ENCODE peak calls at places on chromosomes 4 and X, in eight cellular contexts. One of them, this sample, is unnamed.

GRCh38 chr4:87121332-87122065 is 98.9 kb downstream of the KLHL8 start:
- DNase-seq in fibroblast of mammary gland: peak; percentile 61
- DNase-seq in IMR-90: peak; percentile 47
- DNase-seq in EL: no peak
- DNase-seq in stimulated activated CD4-positive, alpha-beta T cell treated with anti-CD3 and anti-CD28 coated beads, Interleukin-4, amount 100 ng/mL, for 4 hours: no peak
- DNase-seq in occipital lobe: no peak
- DNase-seq in CD8-positive, alpha-beta T cell: no peak
- DNase-seq in RPMI7951: no peak
- DNase-seq in this sample: no peak

GRCh38 chr4:1204828-1205591 is 32.6 kb upstream of the SPON2 start:
- DNase-seq in CD8-positive, alpha-beta T cell: no peak
- DNase-seq in stimulated activated CD4-positive, alpha-beta T cell treated with anti-CD3 and anti-CD28 coated beads, Interleukin-4, amount 100 ng/mL, for 4 hours: no peak
- DNase-seq in RPMI7951: peak; percentile 67
- DNase-seq in EL: no peak
- DNase-seq in occipital lobe: no peak
- DNase-seq in IMR-90: no peak
- DNase-seq in fibroblast of mammary gland: no peak
- DNase-seq in this sample: no peak

GRCh38 chr4:99205104-99205979 is 13.7 kb downstream of the ADH6 start:
- DNase-seq in RPMI7951: no peak
- DNase-seq in occipital lobe: no peak
- DNase-seq in stimulated activated CD4-positive, alpha-beta T cell treated with anti-CD3 and anti-CD28 coated beads, Interleukin-4, amount 100 ng/mL, for 4 hours: no peak
- DNase-seq in IMR-90: peak; percentile 34
- DNase-seq in fibroblast of mammary gland: peak; percentile 86
- DNase-seq in EL: no peak
- DNase-seq in CD8-positive, alpha-beta T cell: no peak
- DNase-seq in this sample: no peak

GRCh38 chr4:121165206-121165605 is 1.1 kb upstream of the TNIP3 start:
- DNase-seq in occipital lobe: no peak
- DNase-seq in CD8-positive, alpha-beta T cell: no peak
- DNase-seq in stimulated activated CD4-positive, alpha-beta T cell treated with anti-CD3 and anti-CD28 coated beads, Interleukin-4, amount 100 ng/mL, for 4 hours: no peak
- DNase-seq in IMR-90: no peak
- DNase-seq in EL: no peak
- DNase-seq in fibroblast of mammary gland: no peak
- DNase-seq in RPMI7951: no peak
- DNase-seq in this sample: no peak

GRCh38 chr4:39043697-39044363 is 11.6 kb upstream of the TMEM156 start:
- DNase-seq in fibroblast of mammary gland: peak; percentile 33
- DNase-seq in EL: peak; percentile 33
- DNase-seq in IMR-90: peak; percentile 52
- DNase-seq in CD8-positive, alpha-beta T cell: no peak
- DNase-seq in RPMI7951: peak; percentile 24
- DNase-seq in stimulated activated CD4-positive, alpha-beta T cell treated with anti-CD3 and anti-CD28 coated beads, Interleukin-4, amount 100 ng/mL, for 4 hours: no peak
- DNase-seq in occipital lobe: no peak
- DNase-seq in this sample: no peak

GRCh38 chr4:165331316-165331715 is 3.8 kb downstream of the MSMO1 start:
- DNase-seq in CD8-positive, alpha-beta T cell: no peak
- DNase-seq in fibroblast of mammary gland: no peak
- DNase-seq in EL: no peak
- DNase-seq in IMR-90: no peak
- DNase-seq in occipital lobe: no peak
- DNase-seq in RPMI7951: peak; percentile 23
- DNase-seq in stimulated activated CD4-positive, alpha-beta T cell treated with anti-CD3 and anti-CD28 coated beads, Interleukin-4, amount 100 ng/mL, for 4 hours: no peak
- DNase-seq in this sample: no peak

GRCh38 chrX:49155243-49155899 is 7.2 kb upstream of the MAGIX start:
- DNase-seq in stimulated activated CD4-positive, alpha-beta T cell treated with anti-CD3 and anti-CD28 coated beads, Interleukin-4, amount 100 ng/mL, for 4 hours: peak; percentile 21
- DNase-seq in RPMI7951: peak; percentile 88
- DNase-seq in fibroblast of mammary gland: peak; percentile 68
- DNase-seq in CD8-positive, alpha-beta T cell: no peak
- DNase-seq in IMR-90: peak; percentile 58
- DNase-seq in occipital lobe: peak; percentile 25
- DNase-seq in EL: peak; percentile 71
- DNase-seq in this sample: peak; percentile 14

GRCh38 chrX:152444338-152444737 is 6.8 kb downstream of the GABRA3 start:
- DNase-seq in fibroblast of mammary gland: no peak
- DNase-seq in CD8-positive, alpha-beta T cell: no peak
- DNase-seq in occipital lobe: no peak
- DNase-seq in EL: no peak
- DNase-seq in stimulated activated CD4-positive, alpha-beta T cell treated with anti-CD3 and anti-CD28 coated beads, Interleukin-4, amount 100 ng/mL, for 4 hours: no peak
- DNase-seq in RPMI7951: no peak
- DNase-seq in IMR-90: no peak
- DNase-seq in this sample: no peak

GRCh38 chr4:82900016-82900334 is 560 bp upstream of the THAP9 start:
- DNase-seq in stimulated activated CD4-positive, alpha-beta T cell treated with anti-CD3 and anti-CD28 coated beads, Interleukin-4, amount 100 ng/mL, for 4 hours: no peak
- DNase-seq in fibroblast of mammary gland: no peak
- DNase-seq in IMR-90: peak; percentile 44
- DNase-seq in occipital lobe: no peak
- DNase-seq in CD8-positive, alpha-beta T cell: no peak
- DNase-seq in EL: no peak
- DNase-seq in RPMI7951: no peak
- DNase-seq in this sample: no peak

GRCh38 chr4:43992552-43992951 is 456.1 kb downstream of the KCTD8 start:
- DNase-seq in fibroblast of mammary gland: no peak
- DNase-seq in RPMI7951: no peak
- DNase-seq in occipital lobe: no peak
- DNase-seq in IMR-90: no peak
- DNase-seq in stimulated activated CD4-positive, alpha-beta T cell treated with anti-CD3 and anti-CD28 coated beads, Interleukin-4, amount 100 ng/mL, for 4 hours: no peak
- DNase-seq in EL: no peak
- DNase-seq in CD8-positive, alpha-beta T cell: no peak
- DNase-seq in this sample: no peak

GRCh38 chrX:51568586-51568985 is 50.1 kb downstream of the CENPVL3 start:
- DNase-seq in RPMI7951: peak; percentile 37
- DNase-seq in CD8-positive, alpha-beta T cell: no peak
- DNase-seq in occipital lobe: no peak
- DNase-seq in fibroblast of mammary gland: peak; percentile 62
- DNase-seq in EL: peak; percentile 69
- DNase-seq in stimulated activated CD4-positive, alpha-beta T cell treated with anti-CD3 and anti-CD28 coated beads, Interleukin-4, amount 100 ng/mL, for 4 hours: no peak
- DNase-seq in IMR-90: peak; percentile 91
- DNase-seq in this sample: no peak

GRCh38 chr4:77454858-77455257 is 150.8 kb upstream of the CXCL13 start:
- DNase-seq in stimulated activated CD4-positive, alpha-beta T cell treated with anti-CD3 and anti-CD28 coated beads, Interleukin-4, amount 100 ng/mL, for 4 hours: no peak
- DNase-seq in occipital lobe: no peak
- DNase-seq in EL: no peak
- DNase-seq in CD8-positive, alpha-beta T cell: no peak
- DNase-seq in RPMI7951: no peak
- DNase-seq in IMR-90: no peak
- DNase-seq in fibroblast of mammary gland: peak; percentile 43
- DNase-seq in this sample: no peak

GRCh38 chr4:1169171-1169671 is 3.2 kb downstream of the SPON2 start:
- DNase-seq in IMR-90: no peak
- DNase-seq in stimulated activated CD4-positive, alpha-beta T cell treated with anti-CD3 and anti-CD28 coated beads, Interleukin-4, amount 100 ng/mL, for 4 hours: no peak
- DNase-seq in fibroblast of mammary gland: no peak
- DNase-seq in RPMI7951: no peak
- DNase-seq in EL: no peak
- DNase-seq in CD8-positive, alpha-beta T cell: no peak
- DNase-seq in occipital lobe: no peak
- DNase-seq in this sample: no peak

GRCh38 chr4:139913995-139914394 is 240.0 kb downstream of the MAML3 start:
- DNase-seq in CD8-positive, alpha-beta T cell: no peak
- DNase-seq in stimulated activated CD4-positive, alpha-beta T cell treated with anti-CD3 and anti-CD28 coated beads, Interleukin-4, amount 100 ng/mL, for 4 hours: no peak
- DNase-seq in EL: peak; percentile 43
- DNase-seq in fibroblast of mammary gland: peak; percentile 29
- DNase-seq in RPMI7951: no peak
- DNase-seq in occipital lobe: no peak
- DNase-seq in IMR-90: peak; percentile 85
- DNase-seq in this sample: no peak

GRCh38 chrX:155779831-155780230 is 101.3 kb upstream of the VAMP7 start:
- DNase-seq in IMR-90: no peak
- DNase-seq in EL: no peak
- DNase-seq in occipital lobe: no peak
- DNase-seq in stimulated activated CD4-positive, alpha-beta T cell treated with anti-CD3 and anti-CD28 coated beads, Interleukin-4, amount 100 ng/mL, for 4 hours: no peak
- DNase-seq in RPMI7951: no peak
- DNase-seq in fibroblast of mammary gland: no peak
- DNase-seq in CD8-positive, alpha-beta T cell: no peak
- DNase-seq in this sample: no peak

GRCh38 chr4:30717208-30718020 is 2.8 kb upstream of the PCDH7 start:
- DNase-seq in occipital lobe: peak; percentile 78
- DNase-seq in IMR-90: peak; percentile 70
- DNase-seq in stimulated activated CD4-positive, alpha-beta T cell treated with anti-CD3 and anti-CD28 coated beads, Interleukin-4, amount 100 ng/mL, for 4 hours: no peak
- DNase-seq in CD8-positive, alpha-beta T cell: no peak
- DNase-seq in EL: peak; percentile 75
- DNase-seq in fibroblast of mammary gland: peak; percentile 66
- DNase-seq in RPMI7951: peak; percentile 31
- DNase-seq in this sample: no peak

GRCh38 chrX:132622130-132622529 is 133.3 kb upstream of the MBNL3 start:
- DNase-seq in CD8-positive, alpha-beta T cell: no peak
- DNase-seq in occipital lobe: no peak
- DNase-seq in RPMI7951: peak; percentile 47
- DNase-seq in IMR-90: peak; percentile 35
- DNase-seq in EL: peak; percentile 38
- DNase-seq in stimulated activated CD4-positive, alpha-beta T cell treated with anti-CD3 and anti-CD28 coated beads, Interleukin-4, amount 100 ng/mL, for 4 hours: peak; percentile 11
- DNase-seq in fibroblast of mammary gland: peak; percentile 53
- DNase-seq in this sample: peak; percentile 1

GRCh38 chrX:1178580-1179057 is 33.8 kb downstream of the CRLF2 start:
- DNase-seq in stimulated activated CD4-positive, alpha-beta T cell treated with anti-CD3 and anti-CD28 coated beads, Interleukin-4, amount 100 ng/mL, for 4 hours: no peak
- DNase-seq in occipital lobe: no peak
- DNase-seq in IMR-90: no peak
- DNase-seq in CD8-positive, alpha-beta T cell: no peak
- DNase-seq in EL: peak; percentile 68
- DNase-seq in fibroblast of mammary gland: peak; percentile 8
- DNase-seq in RPMI7951: no peak
- DNase-seq in this sample: no peak

GRCh38 chr4:162234595-162234994 is 70.8 kb upstream of the FSTL5 start:
- DNase-seq in fibroblast of mammary gland: no peak
- DNase-seq in CD8-positive, alpha-beta T cell: no peak
- DNase-seq in RPMI7951: no peak
- DNase-seq in occipital lobe: no peak
- DNase-seq in IMR-90: no peak
- DNase-seq in EL: no peak
- DNase-seq in stimulated activated CD4-positive, alpha-beta T cell treated with anti-CD3 and anti-CD28 coated beads, Interleukin-4, amount 100 ng/mL, for 4 hours: no peak
- DNase-seq in this sample: no peak

GRCh38 chr4:138311771-138312535 is 69.8 kb upstream of the SLC7A11 start:
- DNase-seq in EL: peak; percentile 11
- DNase-seq in CD8-positive, alpha-beta T cell: no peak
- DNase-seq in occipital lobe: no peak
- DNase-seq in RPMI7951: no peak
- DNase-seq in fibroblast of mammary gland: no peak
- DNase-seq in stimulated activated CD4-positive, alpha-beta T cell treated with anti-CD3 and anti-CD28 coated beads, Interleukin-4, amount 100 ng/mL, for 4 hours: no peak
- DNase-seq in IMR-90: peak; percentile 28
- DNase-seq in this sample: no peak

GRCh38 chrX:120512627-120513026 is 43.5 kb upstream of the LAMP2 start:
- DNase-seq in CD8-positive, alpha-beta T cell: no peak
- DNase-seq in EL: no peak
- DNase-seq in IMR-90: no peak
- DNase-seq in occipital lobe: no peak
- DNase-seq in RPMI7951: no peak
- DNase-seq in fibroblast of mammary gland: no peak
- DNase-seq in stimulated activated CD4-positive, alpha-beta T cell treated with anti-CD3 and anti-CD28 coated beads, Interleukin-4, amount 100 ng/mL, for 4 hours: no peak
- DNase-seq in this sample: no peak

GRCh38 chr4:136823020-136823419 is 709.3 kb downstream of the PCDH18 start:
- DNase-seq in CD8-positive, alpha-beta T cell: no peak
- DNase-seq in fibroblast of mammary gland: no peak
- DNase-seq in stimulated activated CD4-positive, alpha-beta T cell treated with anti-CD3 and anti-CD28 coated beads, Interleukin-4, amount 100 ng/mL, for 4 hours: no peak
- DNase-seq in EL: no peak
- DNase-seq in IMR-90: no peak
- DNase-seq in occipital lobe: no peak
- DNase-seq in RPMI7951: no peak
- DNase-seq in this sample: no peak

GRCh38 chr4:4377683-4378082 is 9.2 kb upstream of the NSG1 start:
- DNase-seq in fibroblast of mammary gland: no peak
- DNase-seq in IMR-90: no peak
- DNase-seq in occipital lobe: no peak
- DNase-seq in RPMI7951: no peak
- DNase-seq in CD8-positive, alpha-beta T cell: no peak
- DNase-seq in stimulated activated CD4-positive, alpha-beta T cell treated with anti-CD3 and anti-CD28 coated beads, Interleukin-4, amount 100 ng/mL, for 4 hours: no peak
- DNase-seq in EL: no peak
- DNase-seq in this sample: no peak

GRCh38 chr4:181030961-181031360 is 1212.2 kb upstream of the TENM3 start:
- DNase-seq in EL: no peak
- DNase-seq in stimulated activated CD4-positive, alpha-beta T cell treated with anti-CD3 and anti-CD28 coated beads, Interleukin-4, amount 100 ng/mL, for 4 hours: no peak
- DNase-seq in RPMI7951: peak; percentile 62
- DNase-seq in fibroblast of mammary gland: peak; percentile 96
- DNase-seq in CD8-positive, alpha-beta T cell: no peak
- DNase-seq in occipital lobe: no peak
- DNase-seq in IMR-90: peak; percentile 41
- DNase-seq in this sample: no peak

GRCh38 chr4:81214518-81215218 is 354 bp downstream of the PRKG2 start:
- DNase-seq in RPMI7951: no peak
- DNase-seq in stimulated activated CD4-positive, alpha-beta T cell treated with anti-CD3 and anti-CD28 coated beads, Interleukin-4, amount 100 ng/mL, for 4 hours: no peak
- DNase-seq in CD8-positive, alpha-beta T cell: no peak
- DNase-seq in IMR-90: peak; percentile 25
- DNase-seq in EL: peak; percentile 4
- DNase-seq in fibroblast of mammary gland: peak; percentile 27
- DNase-seq in occipital lobe: peak; percentile 18
- DNase-seq in this sample: no peak

This sample was measured in activated T-helper 1 cell treated with anti-CD3 and anti-CD28 coated beads, Interleukin-12 subunit alpha, Interleukin-12 subunit beta, Interleukin-2, Interleukin-4 antibody, amounts not matched to agents 30 ng/mL and 10 ng/mL and 1 ng/mL, durations not matched to agents 14 hours and 24 hours and 36 hours.